ENCODE peak calls at places on chromosome 1, in nine cellular contexts. K is SK-N-SH; Z is psoas muscle; L is aorta; J is H7; G is left ventricle myocardium inferior; N is CD8-positive, alpha-beta T cell; O is K562; V is right atrium auricular region. Q is an unnamed sample.

GRCh38 chr1:151948506-151948905 is 39.2 kb upstream of the THEM4 start:
- DNase-seq in G (no peak), Z (no peak), K (no peak), O (no peak), N (no peak), V (no peak), J (no peak), L (no peak), Q (no peak)

GRCh38 chr1:99580451-99580850 is 65.5 kb upstream of the PALMD start:
- DNase-seq in N (no peak), K (no peak), O (no peak), V (peak; percentile 70), J (no peak), G (peak; percentile 20), Z (no peak), L (no peak), Q (no peak)

GRCh38 chr1:201061886-201062285 is 38.4 kb upstream of the KIF21B start:
- DNase-seq in Z (no peak), L (no peak), J (no peak), K (no peak), V (no peak), O (no peak), G (no peak), N (no peak), Q (no peak)

GRCh38 chr1:33735624-33736023 is 128.3 kb upstream of the HMGB4 start:
- DNase-seq in G (no peak), O (no peak), Z (no peak), V (no peak), J (no peak), N (no peak), L (no peak), K (peak; percentile 54), Q (no peak)

GRCh38 chr1:32749726-32750224 is 47.2 kb upstream of the SYNC start:
- DNase-seq in O (no peak), V (no peak), G (no peak), K (no peak), N (no peak), J (no peak), Z (no peak), L (no peak), Q (no peak)

GRCh38 chr1:178374016-178374415 is 122.7 kb downstream of the CLEC20A start:
- DNase-seq in K (no peak), N (no peak), V (no peak), J (no peak), O (no peak), Z (no peak), L (no peak), G (no peak), Q (no peak)

GRCh38 chr1:246214708-246215504 is 292.2 kb downstream of the SMYD3 start:
- DNase-seq in K (peak; percentile 27), V (no peak), J (no peak), L (no peak), Z (no peak), N (no peak), O (peak; percentile 96), G (no peak), Q (no peak)

GRCh38 chr1:156804026-156804425 is 12.6 kb downstream of the SH2D2A start:
- DNase-seq in V (no peak), L (no peak), J (no peak), Z (no peak), G (no peak), N (no peak), K (no peak), O (no peak), Q (no peak)

GRCh38 chr1:111656093-111657017 is 36.8 kb downstream of the RAP1A start:
- DNase-seq in G (no peak), N (no peak), O (peak; percentile 69), V (no peak), L (no peak), Z (no peak), K (peak; percentile 59), J (peak; percentile 46), Q (peak; percentile 29)

GRCh38 chr1:81420760-81421159 is 380.0 kb upstream of the ADGRL2 start:
- DNase-seq in V (no peak), G (no peak), K (no peak), Z (no peak), J (no peak), O (no peak), N (no peak), L (no peak), Q (no peak)

GRCh38 chr1:114107474-114108175 is 46.0 kb downstream of the SYT6 start:
- DNase-seq in J (no peak), V (no peak), N (no peak), G (no peak), K (no peak), O (no peak), Z (no peak), L (no peak), Q (peak; percentile 74)

GRCh38 chr1:117067528-117068370 is 7.6 kb downstream of the TTF2 start:
- DNase-seq in J (peak; percentile 62), V (peak; percentile 67), O (peak; percentile 76), G (peak; percentile 19), L (no peak), Z (peak; percentile 37), K (peak; percentile 70), N (no peak), Q (peak; percentile 58)

GRCh38 chr1:182567629-182568028 is 21.4 kb downstream of the RNASEL start:
- DNase-seq in K (no peak), V (no peak), L (no peak), N (no peak), O (no peak), G (no peak), J (no peak), Z (no peak), Q (no peak)

GRCh38 chr1:234932106-234932505 is 196.5 kb downstream of the TOMM20 start:
- DNase-seq in K (no peak), Z (no peak), O (no peak), J (peak; percentile 36), L (no peak), V (no peak), G (no peak), N (no peak), Q (no peak)

GRCh38 chr1:110356379-110356778 is 17.2 kb downstream of the RBM15 start:
- DNase-seq in O (no peak), G (no peak), L (no peak), N (no peak), Z (no peak), J (no peak), K (no peak), V (no peak), Q (no peak)

GRCh38 chr1:161225178-161225533 is 704 bp upstream of the TOMM40L start:
- DNase-seq in N (no peak), O (no peak), Z (no peak), K (no peak), J (no peak), V (no peak), G (no peak), L (peak; percentile 15), Q (no peak)
- H3K4me3 ChIP-seq in N (no peak overlapping the region), O (no peak overlapping the region), Z (peak overlapping the region; percentile 36), K (no peak overlapping the region), J (no peak overlapping the region), V (no peak overlapping the region), G (peak overlapping the region; percentile 39), L (no peak overlapping the region), Q (no peak overlapping the region)

GRCh38 chr1:239744851-239745250 is 346.8 kb upstream of the FMN2 start:
- DNase-seq in N (no peak), Z (no peak), L (no peak), G (no peak), K (no peak), O (no peak), J (no peak), V (no peak), Q (no peak)
- H3K4me3 ChIP-seq in N (no peak overlapping the region), Z (no peak overlapping the region), L (no peak overlapping the region), G (no peak overlapping the region), K (no peak overlapping the region), O (no peak overlapping the region), J (no peak overlapping the region), V (no peak overlapping the region), Q (no peak overlapping the region)

DNA sequence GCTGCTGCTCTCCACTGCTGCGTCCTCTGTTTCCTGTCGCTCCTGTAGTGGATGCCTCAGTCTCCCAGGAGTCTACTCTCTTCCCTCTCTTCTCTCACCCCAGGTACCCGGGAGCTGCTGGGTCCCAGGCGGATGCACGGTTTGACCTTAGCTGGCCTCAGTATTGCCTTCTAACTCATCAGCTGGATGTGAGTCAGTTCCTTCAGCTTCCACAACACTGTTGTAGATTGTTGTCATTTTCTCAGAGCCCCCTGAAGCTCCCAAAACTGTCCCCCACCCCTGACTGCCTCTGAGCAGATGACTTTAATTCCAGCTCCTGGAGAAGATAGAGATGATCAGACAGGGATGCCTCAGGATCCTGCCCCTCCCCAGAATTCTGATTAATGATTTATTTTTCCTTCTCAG is 7.2 kb downstream of the CNIH3 start:
- DNase-seq in Z (no peak), J (no peak), O (no peak), G (no peak), K (no peak), V (no peak), L (no peak), N (no peak), Q (no peak)
- H3K4me3 ChIP-seq in Z (no peak overlapping the region), J (no peak overlapping the region), O (no peak overlapping the region), G (no peak overlapping the region), K (peak overlapping the region; percentile 19), V (no peak overlapping the region), L (no peak overlapping the region), N (no peak overlapping the region), Q (no peak overlapping the region)

GRCh38 chr1:180967558-180967957 is 54.9 kb downstream of the KIAA1614 start:
- DNase-seq in N (no peak), O (no peak), J (no peak), L (no peak), G (no peak), K (no peak), V (no peak), Z (no peak), Q (no peak)
- H3K4me3 ChIP-seq in N (no peak overlapping the region), O (no peak overlapping the region), J (no peak overlapping the region), L (no peak overlapping the region), G (no peak overlapping the region), K (no peak overlapping the region), V (no peak overlapping the region), Z (no peak overlapping the region), Q (no peak overlapping the region)

Q was measured in WERI-Rb-1.